ENCODE peak calls at places on chromosomes 4 and X, in four cellular contexts. M, P, Q and T are unnamed samples.

GRCh38 chrX:8404443-8404842 is 60.2 kb upstream of the VCX3B start:
- DNase-seq in Q (peak; percentile 91), M (peak; percentile 58), P (no peak), T (peak; percentile 9)

GRCh38 chrX:145792281-145792680 is 25.3 kb upstream of the SLITRK2 start:
- DNase-seq in M (no peak), Q (no peak), P (no peak), T (no peak)

GRCh38 chrX:2427147-2427546 is 73.6 kb downstream of the DHRSX start:
- DNase-seq in P (no peak), Q (no peak), M (no peak), T (no peak)

GRCh38 chr4:183831689-183832088 is 73.4 kb upstream of the STOX2 start:
- DNase-seq in Q (no peak), P (no peak), M (no peak), T (no peak)

GRCh38 chr4:149961876-149962597 is 116.2 kb upstream of the DCLK2 start:
- DNase-seq in P (peak; percentile 14), M (no peak), Q (peak; percentile 62), T (no peak)

GRCh38 chrX:16946971-16947562 is 609 bp downstream of the REPS2 start:
- DNase-seq in M (no peak), P (no peak), Q (no peak), T (no peak)

GRCh38 chr4:121139533-121140222 is 24.4 kb downstream of the TNIP3 start:
- DNase-seq in Q (peak; percentile 93), M (peak; percentile 77), P (no peak), T (no peak)

GRCh38 chr4:163681208-163681821 is 186.8 kb downstream of the TMA16 start:
- DNase-seq in P (peak; percentile 70), Q (no peak), M (peak; percentile 3), T (no peak)

GRCh38 chr4:188971125-188971524 is 831.9 kb downstream of the TRIML1 start:
- DNase-seq in P (peak; percentile 50), M (no peak), Q (peak; percentile 6), T (peak; percentile 35)

GRCh38 chr4:20839957-20840356 is 139.7 kb downstream of the PACRGL start:
- DNase-seq in P (peak; percentile 87), M (peak; percentile 88), Q (peak; percentile 77), T (peak; percentile 57)

GRCh38 chr4:6908397-6909112 is 1.1 kb upstream of the TBC1D14 start:
- DNase-seq in P (no peak), Q (peak; percentile 49), M (peak; percentile 38), T (no peak)
- H3K4me1 ChIP-seq in P (peaks cover 9% of the 10 kb centered on the region), Q (peaks cover 14% of the 10 kb centered on the region), M (peaks cover 16% of the 10 kb centered on the region), T (peaks cover 18% of the 10 kb centered on the region)

DNA sequence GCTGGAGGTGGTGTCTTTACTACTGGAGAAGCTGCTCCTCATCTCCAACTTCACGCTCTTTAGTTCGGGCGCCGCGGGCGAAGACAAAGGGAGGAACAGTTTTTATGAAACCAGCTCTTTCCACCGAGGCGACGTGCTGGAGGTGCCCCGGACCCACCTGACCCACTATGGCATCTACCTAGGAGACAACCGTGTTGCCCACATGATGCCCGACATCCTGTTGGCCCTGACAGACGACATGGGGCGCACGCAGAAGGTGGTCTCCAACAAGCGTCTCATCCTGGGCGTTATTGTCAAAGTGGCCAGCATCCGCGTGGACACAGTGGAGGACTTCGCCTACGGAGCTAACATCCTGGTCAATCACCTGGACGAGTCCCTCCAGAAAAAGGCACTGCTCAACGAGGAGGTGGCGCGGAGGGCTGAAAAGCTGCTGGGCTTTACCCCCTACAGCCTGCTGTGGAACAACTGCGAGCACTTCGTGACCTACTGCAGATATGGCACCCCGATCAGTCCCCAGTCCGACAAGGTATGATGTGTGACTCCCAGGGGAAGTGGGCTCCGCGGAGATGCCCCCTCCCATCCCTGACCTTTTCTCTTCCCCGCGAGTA is 645 bp downstream of the LRAT start:
- DNase-seq in M (no peak), Q (no peak), P (no peak), T (no peak)
- TF ChIP-seq EZH2 in M (peak; percentile 19), Q (no peak), P (no peak), T (no peak)

DNA sequence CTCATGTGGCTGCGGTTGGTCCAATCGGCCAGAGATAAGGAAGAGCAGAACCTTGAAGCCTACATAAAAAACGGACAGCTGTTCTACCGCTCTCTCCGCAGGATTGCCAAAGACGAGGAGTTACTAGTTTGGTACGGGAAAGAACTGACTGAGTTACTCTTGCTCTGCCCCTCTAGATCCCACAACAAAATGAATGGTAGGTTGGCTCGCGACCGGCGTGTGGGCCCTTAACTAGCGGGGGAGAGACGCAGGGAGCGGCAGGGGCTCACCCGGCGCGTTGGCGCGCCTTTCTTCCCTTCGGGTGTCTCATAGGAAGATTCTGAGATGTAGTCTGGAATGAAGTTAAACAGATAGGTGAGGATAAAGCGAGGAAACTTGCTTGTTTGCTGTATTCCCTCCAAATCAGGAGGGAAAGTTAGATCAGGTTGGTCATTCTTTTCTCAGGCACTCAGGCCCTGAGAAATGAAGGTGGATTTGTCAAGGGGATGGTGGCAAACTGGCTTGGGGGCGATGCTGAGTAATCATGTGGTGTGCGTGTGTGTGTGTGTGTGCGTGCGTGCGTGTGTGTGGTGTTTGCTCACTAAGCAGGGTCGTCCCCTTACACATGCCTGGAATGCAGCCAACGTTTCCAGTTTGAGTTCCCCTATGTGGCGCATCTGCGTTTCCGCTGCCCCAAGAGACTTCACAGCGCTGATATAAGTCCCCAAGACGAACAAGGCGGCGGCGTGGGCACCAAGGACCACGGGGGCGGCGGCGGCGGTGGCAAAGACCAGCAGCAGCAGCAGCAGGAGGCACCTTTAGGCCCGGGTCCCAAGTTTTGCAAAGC is 4.2 kb downstream of the PRDM8 start:
- DNase-seq in Q (peak; percentile 76), P (peak; percentile 26), M (peak; percentile 51), T (no peak)
- H3K27ac ChIP-seq in Q (no peak overlapping the region), P (no peak overlapping the region), M (no peak overlapping the region), T (no peak overlapping the region)

DNA sequence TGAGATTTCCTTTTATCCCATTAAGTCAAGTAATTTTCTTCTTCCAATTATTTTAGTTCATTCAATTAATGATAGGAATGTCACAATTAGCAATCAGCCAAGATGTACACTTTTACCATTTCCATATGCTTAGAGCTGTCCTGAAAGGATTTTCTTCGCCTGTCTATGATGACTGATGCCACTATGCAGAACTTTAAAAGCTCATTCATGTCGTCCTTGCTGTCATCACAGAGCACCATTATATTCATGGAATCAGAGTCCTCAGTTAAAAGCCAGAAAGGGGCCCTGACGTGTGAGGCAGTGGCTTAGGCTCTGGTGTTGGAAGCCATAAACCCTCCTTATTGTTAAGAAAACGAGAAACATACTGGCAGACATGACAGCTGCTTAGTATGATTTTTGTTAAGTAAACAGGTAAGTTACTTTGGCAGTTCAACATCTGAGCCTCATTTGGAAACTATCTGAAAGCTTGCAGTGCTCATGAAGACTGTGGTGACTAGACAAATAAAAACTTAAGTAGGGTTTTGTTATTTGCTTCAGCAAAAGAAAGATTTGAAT is 73.1 kb downstream of the HHIP start:
- DNase-seq in Q (no peak), P (no peak), M (no peak), T (no peak)
- H3K4me1 ChIP-seq in Q (peaks cover 5% of the 10 kb centered on the region), P (no peaks in the 10 kb centered on the region), M (no peaks in the 10 kb centered on the region), T (no peaks in the 10 kb centered on the region)

GRCh38 chr4:180059216-180059881 is 2183.9 kb upstream of the TENM3 start:
- DNase-seq in P (peak; percentile 39), M (no peak), Q (peak; percentile 1), T (no peak)

GRCh38 chr4:180060159-180060889 is 2182.9 kb upstream of the TENM3 start:
- DNase-seq in Q (peak; percentile 12), P (peak; percentile 50), M (no peak), T (no peak)

GRCh38 chr4:180057198-180057821 is 2185.9 kb upstream of the TENM3 start:
- DNase-seq in P (peak; percentile 30), M (no peak), Q (no peak), T (no peak)

GRCh38 chr4:180058731-180059215 is 2184.4 kb upstream of the TENM3 start:
- DNase-seq in P (peak; percentile 77), Q (peak; percentile 56), M (no peak), T (peak; percentile 25)

DNA sequence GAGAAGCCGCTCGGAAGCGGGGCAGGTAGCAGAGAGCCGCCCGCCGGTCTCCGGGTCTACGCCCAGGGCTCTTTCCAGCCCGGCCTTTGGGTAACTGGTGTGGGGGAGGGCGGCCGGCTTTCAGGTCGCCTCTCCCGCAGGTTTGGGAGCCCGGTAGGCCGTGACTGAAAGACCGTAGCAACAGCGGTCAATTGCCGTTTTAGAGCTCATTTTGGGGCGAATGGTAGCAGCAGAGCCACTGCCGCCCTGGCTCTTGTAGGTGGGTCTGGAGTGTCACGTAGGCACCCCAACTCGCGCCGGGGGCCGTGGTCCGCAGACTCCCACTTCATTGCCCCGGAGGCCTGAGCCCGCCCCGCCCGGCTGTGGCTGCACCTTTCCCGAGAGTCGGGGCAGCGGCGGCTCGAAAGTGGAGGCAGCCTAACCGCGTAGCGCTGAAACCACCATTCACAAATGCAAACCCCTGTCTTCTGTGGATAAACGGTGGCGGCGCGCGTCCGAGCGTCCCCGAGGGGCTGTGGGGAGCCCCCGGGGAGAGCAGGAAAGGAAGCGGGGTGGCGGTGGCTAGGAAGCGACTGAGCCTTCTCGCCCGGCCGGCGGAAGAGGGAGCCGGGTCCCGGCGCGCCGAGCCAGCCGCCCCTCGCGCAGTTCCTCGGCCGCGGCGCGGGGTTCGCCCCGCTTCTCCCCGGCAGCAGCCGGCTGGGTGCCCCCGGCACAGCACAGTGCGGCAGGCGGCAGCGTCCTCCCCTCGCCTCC is 2185.1 kb upstream of the TENM3 start:
- DNase-seq in P (peak; percentile 22), M (no peak), Q (peak; percentile 23), T (peak; percentile 12)
- TF ChIP-seq EZH2 in P (no peak), M (peak; percentile 37), Q (no peak), T (peak; percentile 79)

GRCh38 chr4:76690091-76690905 is 207.6 kb downstream of the SOWAHB start:
- DNase-seq in M (no peak), Q (no peak), P (peak; percentile 10), T (peak; percentile 41)

GRCh38 chr4:76689079-76689817 is 208.7 kb downstream of the SOWAHB start:
- DNase-seq in P (peak; percentile 31), Q (no peak), M (peak; percentile 40), T (peak; percentile 68)

GRCh38 chr4:76688737-76689078 is 209.2 kb downstream of the SOWAHB start:
- DNase-seq in P (no peak), Q (peak; percentile 57), M (no peak), T (no peak)

GRCh38 chr4:76690906-76691275 is 207.1 kb downstream of the SOWAHB start:
- DNase-seq in P (no peak), M (no peak), Q (no peak), T (no peak)

DNA sequence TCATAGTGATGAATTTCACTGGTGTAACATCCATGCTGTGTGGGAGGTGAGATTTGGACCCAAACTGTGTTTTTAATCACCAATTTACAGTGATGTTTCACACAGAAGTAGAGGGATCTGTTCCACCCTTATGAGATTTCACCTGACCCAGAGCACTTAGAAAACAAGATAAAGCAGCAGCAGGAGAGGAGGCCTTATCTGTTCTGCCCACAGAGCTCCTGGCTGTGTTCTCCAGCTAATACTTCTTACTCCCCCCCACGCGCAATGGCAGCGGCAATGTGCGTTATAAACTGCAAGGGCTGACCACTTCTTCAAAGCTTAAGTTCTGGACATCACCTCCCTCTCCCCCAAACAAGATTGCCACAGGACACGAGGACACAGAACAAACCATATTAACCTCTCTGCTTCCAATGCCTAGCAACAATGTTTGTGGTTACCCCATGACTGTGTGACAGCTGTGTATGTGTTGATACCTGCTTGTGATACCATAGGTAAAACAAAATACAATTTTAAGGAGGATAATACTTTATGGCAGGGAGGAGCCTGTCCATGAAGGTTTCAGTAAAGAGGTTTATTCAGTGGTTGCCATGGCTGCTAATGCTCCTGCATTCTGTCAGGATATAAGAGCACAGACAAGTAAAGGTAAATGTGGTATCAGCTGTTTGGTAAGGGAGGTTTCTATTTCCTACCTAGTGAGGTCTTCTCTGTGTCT is 210.1 kb downstream of the SOWAHB start:
- DNase-seq in Q (peak; percentile 26), M (no peak), P (no peak), T (peak; percentile 62)
- H3K27ac ChIP-seq in Q (no peak overlapping the region), M (no peak overlapping the region), P (no peak overlapping the region), T (peak overlapping the region; percentile 91)

GRCh38 chr4:113060853-113061252 is 11.4 kb downstream of the ANK2 start:
- DNase-seq in M (no peak), Q (no peak), P (no peak), T (no peak)
- H3K4me1 ChIP-seq in M (no peaks in the 10 kb centered on the region), Q (peaks cover 3% of the 10 kb centered on the region), P (no peaks in the 10 kb centered on the region), T (peaks cover 5% of the 10 kb centered on the region)

GRCh38 chrX:25432396-25432795 is 416.6 kb upstream of the ARX start:
- DNase-seq in M (no peak), P (no peak), Q (no peak), T (no peak)
- TF ChIP-seq EZH2 in M (no peak), P (no peak), Q (no peak), T (no peak)